ENCODE peak calls at places on chromosomes 1 and 21, in four cellular contexts. One of them, this sample, is unnamed.

GRCh38 chr1:169601096-169601881 is 15.0 kb upstream of the F5 start:
- DNase-seq in RWPE1: peak; percentile 34
- DNase-seq in K562: peak; percentile 23
- DNase-seq in GM04504: no peak
- DNase-seq in this sample: peak; percentile 5

GRCh38 chr1:240526321-240526720 is 85.6 kb downstream of the GREM2 start:
- DNase-seq in RWPE1: no peak
- DNase-seq in GM04504: no peak
- DNase-seq in K562: no peak
- DNase-seq in this sample: peak; percentile 91

GRCh38 chr1:76955652-76956051 is 88.4 kb downstream of the ST6GALNAC5 start:
- DNase-seq in K562: no peak
- DNase-seq in GM04504: no peak
- DNase-seq in RWPE1: no peak
- DNase-seq in this sample: no peak

GRCh38 chr1:113998361-113998760 is 19.1 kb downstream of the OLFML3 start:
- DNase-seq in GM04504: no peak
- DNase-seq in K562: no peak
- DNase-seq in RWPE1: no peak
- DNase-seq in this sample: no peak

GRCh38 chr1:21294266-21295058 is 4.2 kb upstream of the ECE1 start:
- DNase-seq in RWPE1: no peak
- DNase-seq in GM04504: no peak
- DNase-seq in K562: no peak
- DNase-seq in this sample: no peak

GRCh38 chr1:31120783-31121180 is 55.3 kb upstream of the PUM1 start:
- DNase-seq in GM04504: no peak
- DNase-seq in RWPE1: no peak
- DNase-seq in K562: no peak
- DNase-seq in this sample: no peak

GRCh38 chr1:172793823-172794222 is 134.9 kb downstream of the FASLG start:
- DNase-seq in GM04504: no peak
- DNase-seq in RWPE1: no peak
- DNase-seq in K562: no peak
- DNase-seq in this sample: no peak

GRCh38 chr21:31752352-31752751 is 20.4 kb upstream of the SCAF4 start:
- DNase-seq in K562: no peak
- DNase-seq in RWPE1: peak; percentile 44
- DNase-seq in GM04504: no peak
- DNase-seq in this sample: no peak

GRCh38 chr1:11703357-11704225 is 12.1 kb downstream of the DRAXIN start:
- DNase-seq in GM04504: no peak
- DNase-seq in RWPE1: no peak
- DNase-seq in K562: no peak
- DNase-seq in this sample: no peak

GRCh38 chr1:241677171-241677570 is 25.1 kb downstream of the WDR64 start:
- DNase-seq in K562: no peak
- DNase-seq in RWPE1: no peak
- DNase-seq in GM04504: no peak
- DNase-seq in this sample: no peak

GRCh38 chr1:154443274-154444013 is 38.3 kb downstream of the IL6R start:
- DNase-seq in K562: no peak
- DNase-seq in GM04504: no peak
- DNase-seq in RWPE1: no peak
- DNase-seq in this sample: no peak

GRCh38 chr1:18794561-18794960 is 64.9 kb downstream of the TAS1R2 start:
- DNase-seq in GM04504: no peak
- DNase-seq in K562: peak; percentile 30
- DNase-seq in RWPE1: peak; percentile 18
- DNase-seq in this sample: peak; percentile 87

GRCh38 chr1:165762725-165763124 is 5.9 kb downstream of the TMCO1 start:
- DNase-seq in GM04504: no peak
- DNase-seq in RWPE1: no peak
- DNase-seq in K562: no peak
- DNase-seq in this sample: no peak

GRCh38 chr21:41506526-41507520 is 1.1 kb downstream of the TMPRSS2 start:
- DNase-seq in GM04504: no peak
- DNase-seq in K562: no peak
- DNase-seq in RWPE1: no peak
- DNase-seq in this sample: peak; percentile 30

GRCh38 chr1:1001631-1002300 is 1.9 kb upstream of the HES4 start:
- DNase-seq in K562: peak; percentile 91
- DNase-seq in RWPE1: peak; percentile 83
- DNase-seq in GM04504: no peak
- DNase-seq in this sample: peak; percentile 84

GRCh38 chr1:84919461-84919970 is 26.5 kb upstream of the LPAR3 start:
- DNase-seq in RWPE1: no peak
- DNase-seq in GM04504: no peak
- DNase-seq in K562: no peak
- DNase-seq in this sample: no peak

GRCh38 chr1:21956720-21957552 is 19.8 kb upstream of the HSPG2 start:
- DNase-seq in GM04504: no peak
- DNase-seq in RWPE1: peak; percentile 95
- DNase-seq in K562: peak; percentile 45
- DNase-seq in this sample: peak; percentile 75

GRCh38 chr1:147177611-147178370 is 5.5 kb upstream of the PRKAB2 start:
- DNase-seq in RWPE1: no peak
- DNase-seq in GM04504: no peak
- DNase-seq in K562: no peak
- DNase-seq in this sample: no peak

GRCh38 chr1:59686170-59686569 is 128.6 kb upstream of the HOOK1 start:
- DNase-seq in RWPE1: no peak
- DNase-seq in GM04504: no peak
- DNase-seq in K562: no peak
- DNase-seq in this sample: no peak

GRCh38 chr1:28115267-28115666 is 26.9 kb upstream of the EYA3 start:
- DNase-seq in K562: peak; percentile 52
- DNase-seq in GM04504: no peak
- DNase-seq in RWPE1: no peak
- DNase-seq in this sample: no peak

GRCh38 chr1:205246426-205247119 is 18.8 kb downstream of the TMCC2 start:
- DNase-seq in K562: no peak
- DNase-seq in GM04504: no peak
- DNase-seq in RWPE1: no peak
- DNase-seq in this sample: no peak

GRCh38 chr1:1677718-1678580 is 14.6 kb downstream of the SLC35E2B start:
- DNase-seq in GM04504: no peak
- DNase-seq in K562: no peak
- DNase-seq in RWPE1: no peak
- DNase-seq in this sample: no peak

GRCh38 chr1:226104671-226105121 is 42.2 kb downstream of the H3-3A start:
- DNase-seq in RWPE1: no peak
- DNase-seq in K562: no peak
- DNase-seq in GM04504: no peak
- DNase-seq in this sample: no peak

GRCh38 chr21:17402885-17403477 is 109.9 kb upstream of the CXADR start:
- DNase-seq in K562: no peak
- DNase-seq in GM04504: no peak
- DNase-seq in RWPE1: no peak
- DNase-seq in this sample: no peak

GRCh38 chr1:107975861-107976260 is 10.9 kb upstream of the VAV3 start:
- DNase-seq in K562: no peak
- DNase-seq in GM04504: no peak
- DNase-seq in RWPE1: no peak
- DNase-seq in this sample: no peak

GRCh38 chr1:205351984-205352713 is 4.6 kb downstream of the KLHDC8A start:
- DNase-seq in K562: peak; percentile 20
- DNase-seq in GM04504: no peak
- DNase-seq in RWPE1: peak; percentile 51
- DNase-seq in this sample: peak; percentile 100

GRCh38 chr1:195733826-195734225 is 874.4 kb downstream of the KCNT2 start:
- DNase-seq in GM04504: no peak
- DNase-seq in K562: peak; percentile 38
- DNase-seq in RWPE1: no peak
- DNase-seq in this sample: peak; percentile 56

GRCh38 chr1:6359568-6360496 is 33.7 kb downstream of the ACOT7 start:
- DNase-seq in GM04504: no peak
- DNase-seq in K562: peak; percentile 69
- DNase-seq in RWPE1: peak; percentile 30
- DNase-seq in this sample: peak; percentile 29

GRCh38 chr1:200400556-200400955 is 9.3 kb downstream of the ZNF281 start:
- DNase-seq in GM04504: no peak
- DNase-seq in K562: no peak
- DNase-seq in RWPE1: no peak
- DNase-seq in this sample: no peak

GRCh38 chr1:24855474-24855873 is 74.6 kb downstream of the RUNX3 start:
- DNase-seq in GM04504: no peak
- DNase-seq in K562: no peak
- DNase-seq in RWPE1: no peak
- DNase-seq in this sample: no peak

GRCh38 chr1:94425821-94426484 is 7.8 kb downstream of the ABCD3 start:
- DNase-seq in GM04504: no peak
- DNase-seq in RWPE1: no peak
- DNase-seq in K562: no peak
- DNase-seq in this sample: no peak

GRCh38 chr1:41695118-41695517 is 210.6 kb upstream of the EDN2 start:
- DNase-seq in GM04504: no peak
- DNase-seq in K562: no peak
- DNase-seq in RWPE1: no peak
- DNase-seq in this sample: no peak

GRCh38 chr1:62391369-62391971 is 45.4 kb upstream of the USP1 start:
- DNase-seq in RWPE1: no peak
- DNase-seq in K562: peak; percentile 52
- DNase-seq in GM04504: no peak
- DNase-seq in this sample: peak; percentile 67

GRCh38 chr1:159091547-159092397 is 15.2 kb upstream of the AIM2 start:
- DNase-seq in RWPE1: peak; percentile 57
- DNase-seq in GM04504: peak; percentile 39
- DNase-seq in K562: no peak
- DNase-seq in this sample: no peak

GRCh38 chr1:52190500-52191252 is 48.8 kb downstream of the ZFYVE9 start:
- DNase-seq in GM04504: no peak
- DNase-seq in RWPE1: no peak
- DNase-seq in K562: peak; percentile 25
- DNase-seq in this sample: peak; percentile 16

GRCh38 chr1:231690072-231690471 is 63.5 kb downstream of the DISC1 start:
- DNase-seq in K562: no peak
- DNase-seq in RWPE1: no peak
- DNase-seq in GM04504: no peak
- DNase-seq in this sample: peak; percentile 59

GRCh38 chr21:41602511-41602910 is 94.6 kb upstream of the TMPRSS2 start:
- DNase-seq in GM04504: no peak
- DNase-seq in K562: no peak
- DNase-seq in RWPE1: no peak
- DNase-seq in this sample: no peak